ENCODE peak calls at places on chromosomes 12 and 14, in seven cellular contexts. Y is pancreas, X is caudate nucleus, U is T-helper 9 cell, D is NCI-H1092, V is MCF 10A, O is upper lobe of right lung. J is an unnamed sample.

GRCh38 chr12:111624540-111624939 is 25.4 kb upstream of the ATXN2 start:
- DNase-seq in Y (no peak), X (no peak), U (no peak), D (no peak), V (peak), O (peak), J (no peak)

GRCh38 chr14:31320216-31320615 is 100.1 kb downstream of the HEATR5A start:
- DNase-seq in Y (no peak), X (no peak), U (no peak), D (no peak), V (no peak), O (no peak), J (peak)

GRCh38 chr12:13913371-13913770 is 68.0 kb downstream of the GRIN2B start:
- DNase-seq in Y (no peak), X (no peak), U (no peak), D (no peak), V (peak), O (no peak), J (no peak)

GRCh38 chr14:54567224-54567633 is 301 bp downstream of the SAMD4A start:
- DNase-seq in Y (no peak), X (no peak), U (no peak), D (no peak), V (peak), O (no peak), J (no peak)

GRCh38 chr12:116861331-116861730 is 19.9 kb downstream of the HRK start:
- DNase-seq in Y (peak), X (peak), U (no peak), D (no peak), V (no peak), O (no peak), J (no peak)

GRCh38 chr14:89176090-89176757 is 240.8 kb downstream of the FOXN3 start:
- DNase-seq in Y (no peak), X (no peak), U (no peak), D (no peak), V (no peak), O (no peak), J (no peak)

GRCh38 chr12:6327591-6328041 is 14.3 kb downstream of the TNFRSF1A start:
- DNase-seq in Y (no peak), X (no peak), U (no peak), D (no peak), V (no peak), O (no peak), J (no peak)

GRCh38 chr12:113134521-113134951 is 1.0 kb downstream of the RASAL1 start:
- DNase-seq in Y (no peak), X (no peak), U (no peak), D (no peak), V (no peak), O (no peak), J (no peak)

GRCh38 chr12:57069522-57069921 is 9.1 kb downstream of the NEMP1 start:
- DNase-seq in Y (no peak), X (peak), U (peak), D (no peak), V (peak), O (no peak), J (peak)

GRCh38 chr12:98645572-98646067 is 530 bp downstream of the APAF1 start:
- DNase-seq in Y (peak), X (peak), U (no peak), D (no peak), V (peak), O (no peak), J (peak)

GRCh38 chr14:70013269-70013873 is 134.2 kb downstream of the SMOC1 start:
- DNase-seq in Y (no peak), X (no peak), U (no peak), D (no peak), V (peak), O (no peak), J (peak)

GRCh38 chr12:126763359-126763758 is 1503.6 kb upstream of the TMEM132C start:
- DNase-seq in Y (no peak), X (no peak), U (no peak), D (no peak), V (no peak), O (no peak), J (no peak)

GRCh38 chr14:23047751-23048693 is 6.0 kb downstream of the PSMB11 start:
- DNase-seq in Y (no peak), X (no peak), U (no peak), D (no peak), V (no peak), O (no peak), J (no peak)

GRCh38 chr12:84727964-84728363 is 184.6 kb downstream of the SLC6A15 start:
- DNase-seq in Y (no peak), X (no peak), U (no peak), D (no peak), V (peak), O (no peak), J (no peak)

GRCh38 chr12:62977419-62977818 is 42.5 kb upstream of the PPM1H start:
- DNase-seq in Y (no peak), X (no peak), U (no peak), D (no peak), V (peak), O (no peak), J (no peak)

GRCh38 chr14:53948181-53948884 is 8.3 kb downstream of the BMP4 start:
- DNase-seq in Y (no peak), X (no peak), U (no peak), D (no peak), V (no peak), O (no peak), J (no peak)

GRCh38 chr14:22979748-22980392 is 2.5 kb downstream of the AJUBA start:
- DNase-seq in Y (no peak), X (no peak), U (no peak), D (no peak), V (peak), O (no peak), J (no peak)

GRCh38 chr14:32933623-32933942 is 5.1 kb upstream of the NPAS3 start:
- DNase-seq in Y (no peak), X (no peak), U (no peak), D (no peak), V (peak), O (no peak), J (no peak)

GRCh38 chr14:36450550-36450949 is 69.5 kb downstream of the NKX2-1 start:
- DNase-seq in Y (no peak), X (no peak), U (no peak), D (no peak), V (peak), O (no peak), J (no peak)

GRCh38 chr14:49944501-49944900 is 51.6 kb downstream of the ARF6 start:
- DNase-seq in Y (no peak), X (no peak), U (no peak), D (no peak), V (no peak), O (no peak), J (no peak)

GRCh38 chr14:68780358-68781160 is 12.3 kb downstream of the ZFP36L1 start:
- DNase-seq in Y (peak), X (peak), U (no peak), D (no peak), V (no peak), O (peak), J (peak)

GRCh38 chr12:6786416-6787094 is 2.8 kb upstream of the CD4 start:
- DNase-seq in Y (no peak), X (no peak), U (no peak), D (no peak), V (no peak), O (no peak), J (no peak)

GRCh38 chr12:6434205-6435180 is 10.3 kb upstream of the CD27 start:
- DNase-seq in Y (no peak), X (no peak), U (no peak), D (no peak), V (no peak), O (no peak), J (no peak)

J was measured in substantia nigra.